ENCODE peak calls at places on chromosomes 6 and 20, in five cellular contexts. B is foreskin fibroblast, W is nephron progenitor cell, L is WTC11, V is osteoblast. Y is an unnamed sample.
A peak's percentile ranks its signal among the peaks of the same experiment; 100 is the strongest.

GRCh38 chr6:163318071-163318786 is 96.3 kb upstream of the QKI start:
- DNase-seq in L (no peak), W (no peak), B (no peak), V (no peak), Y (no peak)

GRCh38 chr20:33566781-33567603 is 77.1 kb downstream of the CBFA2T2 start:
- DNase-seq in W (no peak), L (no peak), V (no peak), B (no peak), Y (no peak)

GRCh38 chr20:2524435-2525272 is 11.7 kb upstream of the TMC2 start:
- DNase-seq in W (peak; percentile 96), B (peak; percentile 61), L (peak; percentile 95), V (peak; percentile 95), Y (peak; percentile 92)

GRCh38 chr6:139240161-139241010 is 51.4 kb downstream of the TXLNB start:
- DNase-seq in V (peak; percentile 90), B (peak; percentile 85), W (no peak), L (no peak), Y (no peak)

GRCh38 chr6:33655155-33655554 is 34.0 kb downstream of the ITPR3 start:
- DNase-seq in L (no peak), B (peak; percentile 63), V (no peak), W (no peak), Y (no peak)

GRCh38 chr6:70112686-70113570 is 190.0 kb downstream of the COL9A1 start:
- DNase-seq in B (no peak), V (no peak), L (no peak), W (no peak), Y (no peak)

GRCh38 chr6:167093922-167094432 is 28.9 kb upstream of the CCR6 start:
- DNase-seq in W (no peak), L (no peak), V (peak; percentile 43), B (no peak), Y (no peak)

GRCh38 chr6:156910938-156911337 is 133.8 kb downstream of the ARID1B start:
- DNase-seq in B (no peak), L (no peak), W (no peak), V (peak; percentile 30), Y (no peak)

GRCh38 chr6:27795697-27796494 is 116.3 kb downstream of the OR2B2 start:
- DNase-seq in W (peak; percentile 55), V (no peak), B (peak; percentile 75), L (no peak), Y (peak; percentile 74)

GRCh38 chr6:36284359-36284758 is 14.5 kb downstream of the PNPLA1 start:
- DNase-seq in V (no peak), L (no peak), W (no peak), B (no peak), Y (no peak)

GRCh38 chr6:71457883-71458282 is 169.3 kb downstream of the OGFRL1 start:
- DNase-seq in V (no peak), W (no peak), B (no peak), L (no peak), Y (no peak)

GRCh38 chr6:170162771-170163404 is 128.0 kb downstream of the DLL1 start:
- DNase-seq in V (peak; percentile 66), B (no peak), L (no peak), W (no peak), Y (no peak)

GRCh38 chr20:37316116-37316774 is 26.8 kb downstream of the MANBAL start:
- DNase-seq in V (no peak), L (no peak), B (no peak), W (peak; percentile 15), Y (no peak)

GRCh38 chr6:98942263-98942803 is 5.4 kb downstream of the FBXL4 start:
- DNase-seq in B (no peak), W (no peak), L (no peak), V (no peak), Y (no peak)

GRCh38 chr6:88867841-88868558 is 95.4 kb downstream of the RNGTT start:
- DNase-seq in V (peak; percentile 35), L (no peak), B (peak; percentile 35), W (no peak), Y (no peak)

GRCh38 chr6:13730704-13731103 is 19.1 kb upstream of the RANBP9 start:
- DNase-seq in W (no peak), L (no peak), V (no peak), B (no peak), Y (no peak)

GRCh38 chr20:44461803-44462174 is 13.9 kb upstream of the TTPAL start:
- DNase-seq in B (no peak), L (no peak), V (no peak), W (no peak), Y (no peak)

GRCh38 chr20:44463466-44463865 is 12.2 kb upstream of the TTPAL start:
- DNase-seq in L (no peak), W (no peak), B (no peak), V (no peak), Y (no peak)

GRCh38 chr20:44464514-44464913 is 11.2 kb upstream of the TTPAL start:
- DNase-seq in V (no peak), W (no peak), B (no peak), L (no peak), Y (no peak)

GRCh38 chr20:44460795-44461141 is 14.9 kb upstream of the TTPAL start:
- DNase-seq in B (no peak), V (no peak), W (no peak), L (no peak), Y (no peak)

DNA sequence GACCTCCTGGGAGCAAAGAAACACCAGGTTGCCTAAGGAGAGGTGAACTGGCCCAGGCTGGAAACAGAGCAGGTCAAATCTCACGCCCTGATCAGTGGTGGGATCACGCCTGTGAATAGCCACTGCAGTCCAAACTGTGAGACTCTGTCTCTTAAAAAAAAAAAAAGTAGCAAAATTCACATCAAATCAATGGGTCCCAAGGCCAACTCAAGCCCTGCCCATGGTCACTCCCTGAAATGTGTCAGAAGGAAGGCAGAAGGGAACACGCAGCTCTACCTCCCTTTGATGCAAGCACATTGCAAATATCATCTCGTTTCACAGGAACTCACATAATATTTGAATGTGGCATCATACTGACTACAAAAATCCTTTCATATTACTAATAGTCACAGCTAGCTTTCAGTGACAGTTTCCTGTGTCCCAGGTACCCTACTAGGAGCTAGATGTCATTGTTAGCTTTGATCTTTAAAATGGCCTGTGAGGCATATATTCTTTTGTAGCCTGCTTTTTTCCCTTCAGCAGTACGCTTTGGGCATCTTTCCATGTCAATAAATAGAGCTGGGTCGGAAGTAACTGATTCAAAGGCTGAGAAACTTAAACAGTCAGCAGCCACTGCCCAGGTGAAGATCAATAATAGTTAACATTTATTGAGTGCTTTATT is 14.4 kb upstream of the TTPAL start:
- DNase-seq in V (no peak), B (no peak), L (no peak), W (no peak), Y (no peak)
- TF ChIP-seq CTCF in V (no peak), B (no peak), L (no peak), W (peak; percentile 0), Y (no peak)

GRCh38 chr20:36214684-36215256 is 21.5 kb upstream of the AAR2 start:
- DNase-seq in V (no peak), L (peak; percentile 43), B (no peak), W (no peak), Y (no peak)
- TF ChIP-seq CTCF in V (peak; percentile 57), L (peak; percentile 45), B (peak; percentile 62), W (peak; percentile 50), Y (peak; percentile 65)

DNA sequence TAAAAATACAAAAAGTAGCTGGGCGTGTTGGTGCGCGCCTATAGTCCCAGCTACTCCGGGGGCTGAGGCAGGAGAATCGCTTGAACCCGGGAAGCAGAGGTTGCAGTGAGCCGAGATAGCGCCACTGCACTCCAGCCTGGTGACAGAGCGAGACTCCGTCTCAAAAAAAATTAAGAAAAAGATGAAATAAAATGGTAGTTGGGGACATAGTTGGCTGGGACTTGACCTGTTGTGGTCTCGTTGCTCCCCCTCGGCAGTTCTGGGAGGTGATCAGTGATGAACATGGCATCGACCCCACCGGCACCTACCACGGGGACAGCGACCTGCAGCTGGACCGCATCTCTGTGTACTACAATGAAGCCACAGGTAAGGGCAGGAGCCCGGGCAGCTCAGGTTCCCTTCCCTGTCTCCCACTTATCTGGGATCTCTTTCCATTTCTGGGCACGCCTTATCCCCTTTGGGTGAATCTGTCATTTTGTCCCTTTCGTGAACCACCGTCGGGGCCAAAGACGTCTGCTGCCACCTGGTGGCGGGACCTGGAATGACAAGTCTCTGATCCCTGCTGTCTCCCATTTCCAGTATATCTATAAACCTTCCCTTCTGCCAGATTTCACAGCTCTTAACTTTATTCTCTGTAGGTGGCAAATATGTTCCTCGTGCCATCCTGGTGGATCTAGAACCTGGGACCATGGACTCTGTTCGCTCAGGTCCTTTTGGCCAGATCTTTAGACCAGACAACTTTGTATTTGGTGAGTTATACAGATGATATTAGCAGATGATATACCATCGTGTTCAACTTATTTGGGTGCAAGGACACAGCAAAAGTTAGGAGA is 2.3 kb downstream of the TUBB start:
- DNase-seq in L (peak; percentile 82), B (no peak), W (peak; percentile 90), V (peak; percentile 94), Y (peak; percentile 85)
- TF ChIP-seq CTCF in L (peak; percentile 98), B (peak; percentile 92), W (peak; percentile 98), V (peak; percentile 95), Y (peak; percentile 98)

GRCh38 chr6:10960171-10960570 is 73.3 kb downstream of the SYCP2L start:
- DNase-seq in V (no peak), B (no peak), L (no peak), W (no peak), Y (no peak)

GRCh38 chr6:10964684-10965083 is 77.8 kb downstream of the SYCP2L start:
- DNase-seq in W (no peak), B (no peak), V (no peak), L (no peak), Y (no peak)

GRCh38 chr6:10963113-10963512 is 76.3 kb downstream of the SYCP2L start:
- DNase-seq in W (no peak), L (no peak), B (no peak), V (no peak), Y (no peak)

GRCh38 chr6:10962673-10963072 is 75.8 kb downstream of the SYCP2L start:
- DNase-seq in B (peak; percentile 58), V (peak; percentile 66), L (no peak), W (no peak), Y (no peak)

DNA sequence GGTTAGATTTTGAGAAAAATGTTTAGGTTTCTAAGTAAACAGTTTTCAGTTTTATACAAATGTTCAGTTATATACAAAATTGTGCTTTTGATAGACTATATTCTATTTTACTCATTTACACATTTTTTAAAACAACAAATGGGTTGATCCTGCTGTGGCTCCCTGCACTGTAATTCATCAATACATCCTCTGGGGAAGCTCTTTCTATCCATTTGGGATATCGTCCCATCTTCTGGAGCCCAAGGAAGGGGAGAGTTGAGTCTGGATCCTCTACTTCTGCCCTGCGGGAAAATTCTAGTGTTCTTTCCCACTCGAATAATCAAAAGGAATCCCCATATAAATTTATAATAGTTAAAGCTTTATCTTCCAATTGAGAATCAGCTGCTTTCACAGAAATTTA is 75.0 kb downstream of the SYCP2L start:
- DNase-seq in B (no peak), L (no peak), W (no peak), V (no peak), Y (no peak)
- TF ChIP-seq CTCF in B (no peak), L (no peak), W (no peak), V (no peak), Y (no peak)

Y was measured in neural crest cell.